ENCODE peak calls at places on chromosomes 4 and X, in eight cellular contexts. One of them, this sample, is unnamed.

GRCh38 chr4:101885574-101885973 is 95.0 kb downstream of the BANK1 start:
- DNase-seq in fibroblast of villous mesenchyme: no peak
- DNase-seq in heart left ventricle: no peak
- DNase-seq in astrocyte of the spinal cord: no peak
- DNase-seq in cardiac fibroblast: peak; percentile 29
- DNase-seq in retinal pigment epithelial cell: no peak
- DNase-seq in upper lobe of left lung: no peak
- DNase-seq in AG04449: no peak
- DNase-seq in this sample: no peak

GRCh38 chr4:135243960-135244561 is 1042.5 kb upstream of the PABPC4L start:
- DNase-seq in fibroblast of villous mesenchyme: peak; percentile 80
- DNase-seq in heart left ventricle: no peak
- DNase-seq in astrocyte of the spinal cord: peak; percentile 28
- DNase-seq in cardiac fibroblast: no peak
- DNase-seq in retinal pigment epithelial cell: no peak
- DNase-seq in upper lobe of left lung: no peak
- DNase-seq in AG04449: no peak
- DNase-seq in this sample: no peak

GRCh38 chr4:153497988-153498967 is 32.1 kb downstream of the TMEM131L start:
- DNase-seq in fibroblast of villous mesenchyme: peak; percentile 51
- DNase-seq in heart left ventricle: peak; percentile 22
- DNase-seq in astrocyte of the spinal cord: peak; percentile 14
- DNase-seq in cardiac fibroblast: peak; percentile 45
- DNase-seq in retinal pigment epithelial cell: no peak
- DNase-seq in upper lobe of left lung: no peak
- DNase-seq in AG04449: peak; percentile 53
- DNase-seq in this sample: no peak

GRCh38 chrX:31092476-31092875 is 20.6 kb upstream of the FTHL17 start:
- DNase-seq in fibroblast of villous mesenchyme: no peak
- DNase-seq in heart left ventricle: no peak
- DNase-seq in astrocyte of the spinal cord: no peak
- DNase-seq in cardiac fibroblast: peak; percentile 36
- DNase-seq in retinal pigment epithelial cell: no peak
- DNase-seq in upper lobe of left lung: no peak
- DNase-seq in AG04449: no peak
- DNase-seq in this sample: no peak

GRCh38 chrX:41481264-41482109 is 34.3 kb downstream of the NYX start:
- DNase-seq in fibroblast of villous mesenchyme: peak; percentile 12
- DNase-seq in heart left ventricle: no peak
- DNase-seq in astrocyte of the spinal cord: no peak
- DNase-seq in cardiac fibroblast: peak; percentile 26
- DNase-seq in retinal pigment epithelial cell: no peak
- DNase-seq in upper lobe of left lung: no peak
- DNase-seq in AG04449: no peak
- DNase-seq in this sample: no peak

GRCh38 chr4:120694973-120695372 is 227.6 kb downstream of the PRDM5 start:
- DNase-seq in fibroblast of villous mesenchyme: peak; percentile 88
- DNase-seq in heart left ventricle: no peak
- DNase-seq in astrocyte of the spinal cord: peak; percentile 74
- DNase-seq in cardiac fibroblast: peak; percentile 75
- DNase-seq in retinal pigment epithelial cell: peak; percentile 90
- DNase-seq in upper lobe of left lung: no peak
- DNase-seq in AG04449: no peak
- DNase-seq in this sample: no peak

GRCh38 chr4:151219091-151219490 is 57.9 kb upstream of the PRSS48 start:
- DNase-seq in fibroblast of villous mesenchyme: no peak
- DNase-seq in heart left ventricle: no peak
- DNase-seq in astrocyte of the spinal cord: no peak
- DNase-seq in cardiac fibroblast: no peak
- DNase-seq in retinal pigment epithelial cell: no peak
- DNase-seq in upper lobe of left lung: no peak
- DNase-seq in AG04449: no peak
- DNase-seq in this sample: no peak

GRCh38 chr4:6892190-6892908 is 17.3 kb upstream of the TBC1D14 start:
- DNase-seq in fibroblast of villous mesenchyme: peak; percentile 69
- DNase-seq in heart left ventricle: no peak
- DNase-seq in astrocyte of the spinal cord: peak; percentile 74
- DNase-seq in cardiac fibroblast: peak; percentile 65
- DNase-seq in retinal pigment epithelial cell: no peak
- DNase-seq in upper lobe of left lung: no peak
- DNase-seq in AG04449: no peak
- DNase-seq in this sample: no peak

GRCh38 chr4:56289934-56290333 is 97.4 kb downstream of the AASDH start:
- DNase-seq in fibroblast of villous mesenchyme: peak; percentile 11
- DNase-seq in heart left ventricle: no peak
- DNase-seq in astrocyte of the spinal cord: peak; percentile 20
- DNase-seq in cardiac fibroblast: no peak
- DNase-seq in retinal pigment epithelial cell: no peak
- DNase-seq in upper lobe of left lung: no peak
- DNase-seq in AG04449: no peak
- DNase-seq in this sample: no peak

GRCh38 chr4:106258145-106259045 is 57.6 kb downstream of the TBCK start:
- DNase-seq in fibroblast of villous mesenchyme: peak; percentile 36
- DNase-seq in heart left ventricle: no peak
- DNase-seq in astrocyte of the spinal cord: peak; percentile 62
- DNase-seq in cardiac fibroblast: peak; percentile 62
- DNase-seq in retinal pigment epithelial cell: no peak
- DNase-seq in upper lobe of left lung: no peak
- DNase-seq in AG04449: peak; percentile 16
- DNase-seq in this sample: no peak

GRCh38 chr4:147733614-147734344 is 1.9 kb downstream of the ARHGAP10 start:
- DNase-seq in fibroblast of villous mesenchyme: peak; percentile 68
- DNase-seq in heart left ventricle: peak; percentile 40
- DNase-seq in astrocyte of the spinal cord: peak; percentile 31
- DNase-seq in cardiac fibroblast: peak; percentile 76
- DNase-seq in retinal pigment epithelial cell: no peak
- DNase-seq in upper lobe of left lung: no peak
- DNase-seq in AG04449: no peak
- DNase-seq in this sample: no peak

DNA sequence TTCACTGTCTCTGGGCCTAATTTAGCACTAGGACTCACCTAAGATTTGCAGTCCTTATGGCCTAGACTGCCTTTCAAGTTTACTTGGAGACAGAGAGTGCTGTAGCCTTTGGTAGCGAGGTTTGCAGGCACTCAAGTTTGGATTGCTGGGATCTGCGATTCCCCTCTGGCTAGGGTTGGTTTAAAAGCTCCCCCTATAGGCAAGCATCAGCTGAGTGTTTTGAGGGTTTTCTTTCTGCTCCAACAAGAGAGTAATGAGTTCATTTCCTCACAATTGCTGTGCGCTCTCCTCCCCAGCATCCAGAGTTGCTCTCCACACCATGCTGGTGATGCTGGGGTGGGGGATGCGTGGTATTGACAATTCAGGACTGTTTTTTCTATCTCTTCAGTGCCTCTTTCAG is 206.9 kb downstream of the GLUD2 start:
- DNase-seq in fibroblast of villous mesenchyme: peak; percentile 0
- DNase-seq in heart left ventricle: no peak
- DNase-seq in astrocyte of the spinal cord: no peak
- DNase-seq in cardiac fibroblast: no peak
- DNase-seq in retinal pigment epithelial cell: no peak
- DNase-seq in upper lobe of left lung: no peak
- DNase-seq in AG04449: no peak
- DNase-seq in this sample: no peak
- TF ChIP-seq CTCF in fibroblast of villous mesenchyme: no peak
- TF ChIP-seq CTCF in heart left ventricle: peak; percentile 14
- TF ChIP-seq CTCF in astrocyte of the spinal cord: peak; percentile 11
- TF ChIP-seq CTCF in cardiac fibroblast: peak; percentile 4
- TF ChIP-seq CTCF in retinal pigment epithelial cell: peak; percentile 28
- TF ChIP-seq CTCF in upper lobe of left lung: no peak
- TF ChIP-seq CTCF in AG04449: no peak
- TF ChIP-seq CTCF in this sample: no peak

GRCh38 chrX:15930585-15930984 is 76.0 kb upstream of the AP1S2 start:
- DNase-seq in fibroblast of villous mesenchyme: peak; percentile 28
- DNase-seq in heart left ventricle: no peak
- DNase-seq in astrocyte of the spinal cord: peak; percentile 62
- DNase-seq in cardiac fibroblast: peak; percentile 66
- DNase-seq in retinal pigment epithelial cell: no peak
- DNase-seq in upper lobe of left lung: no peak
- DNase-seq in AG04449: no peak
- DNase-seq in this sample: no peak
- TF ChIP-seq CTCF in fibroblast of villous mesenchyme: peak; percentile 19
- TF ChIP-seq CTCF in heart left ventricle: peak; percentile 28
- TF ChIP-seq CTCF in astrocyte of the spinal cord: peak; percentile 24
- TF ChIP-seq CTCF in cardiac fibroblast: peak; percentile 32
- TF ChIP-seq CTCF in retinal pigment epithelial cell: peak; percentile 29
- TF ChIP-seq CTCF in upper lobe of left lung: no peak
- TF ChIP-seq CTCF in AG04449: peak; percentile 17
- TF ChIP-seq CTCF in this sample: peak; percentile 81

DNA sequence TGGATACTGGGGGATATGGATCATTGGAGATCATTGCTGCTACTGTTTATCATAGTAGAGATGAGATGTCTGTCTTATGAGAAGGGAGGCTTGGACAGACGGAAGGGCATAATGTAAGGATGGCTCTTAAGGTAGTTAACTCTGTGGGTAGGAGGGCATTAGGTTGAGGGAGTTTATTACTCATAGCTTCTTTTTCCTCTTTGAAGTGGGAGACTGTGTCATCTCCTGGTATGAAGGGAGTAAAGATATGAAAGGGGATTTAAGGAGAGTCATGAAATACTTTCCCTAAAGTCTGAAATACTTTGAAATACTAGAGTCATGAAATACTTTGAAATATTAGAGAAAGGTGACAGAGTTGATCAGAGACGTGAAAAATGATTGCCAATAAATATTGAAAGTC is 255.5 kb upstream of the PITX2 start:
- DNase-seq in fibroblast of villous mesenchyme: no peak
- DNase-seq in heart left ventricle: no peak
- DNase-seq in astrocyte of the spinal cord: no peak
- DNase-seq in cardiac fibroblast: no peak
- DNase-seq in retinal pigment epithelial cell: no peak
- DNase-seq in upper lobe of left lung: no peak
- DNase-seq in AG04449: no peak
- DNase-seq in this sample: no peak
- TF ChIP-seq CTCF in fibroblast of villous mesenchyme: no peak
- TF ChIP-seq CTCF in heart left ventricle: no peak
- TF ChIP-seq CTCF in astrocyte of the spinal cord: no peak
- TF ChIP-seq CTCF in cardiac fibroblast: no peak
- TF ChIP-seq CTCF in retinal pigment epithelial cell: no peak
- TF ChIP-seq CTCF in upper lobe of left lung: no peak
- TF ChIP-seq CTCF in AG04449: no peak
- TF ChIP-seq CTCF in this sample: no peak

DNA sequence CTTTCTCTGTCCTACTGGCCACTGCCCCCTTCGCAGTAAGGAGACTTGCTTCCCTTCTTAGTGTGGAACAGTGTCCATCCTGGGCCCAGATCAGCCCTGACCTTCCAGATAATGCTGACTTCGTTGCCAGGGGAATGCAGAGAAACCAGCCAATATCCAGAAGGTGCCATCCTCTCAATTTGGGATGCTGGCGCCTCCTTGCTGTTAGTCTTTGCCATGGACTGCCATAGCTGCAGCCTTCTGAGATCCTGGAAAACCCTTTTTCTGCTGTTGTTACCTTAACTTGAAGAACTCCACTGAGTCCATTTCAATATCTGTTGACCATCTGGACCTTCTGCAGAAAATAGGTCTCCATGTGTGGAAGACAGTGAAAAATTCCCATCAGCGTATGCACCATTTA is 21.8 kb downstream of the RAI2 start:
- DNase-seq in fibroblast of villous mesenchyme: no peak
- DNase-seq in heart left ventricle: no peak
- DNase-seq in astrocyte of the spinal cord: no peak
- DNase-seq in cardiac fibroblast: no peak
- DNase-seq in retinal pigment epithelial cell: no peak
- DNase-seq in upper lobe of left lung: no peak
- DNase-seq in AG04449: no peak
- DNase-seq in this sample: no peak
- TF ChIP-seq CTCF in fibroblast of villous mesenchyme: no peak
- TF ChIP-seq CTCF in heart left ventricle: no peak
- TF ChIP-seq CTCF in astrocyte of the spinal cord: no peak
- TF ChIP-seq CTCF in cardiac fibroblast: peak; percentile 30
- TF ChIP-seq CTCF in retinal pigment epithelial cell: peak; percentile 12
- TF ChIP-seq CTCF in upper lobe of left lung: no peak
- TF ChIP-seq CTCF in AG04449: no peak
- TF ChIP-seq CTCF in this sample: no peak

GRCh38 chr4:22607382-22607781 is 85.4 kb upstream of the GBA3 start:
- DNase-seq in fibroblast of villous mesenchyme: peak; percentile 42
- DNase-seq in heart left ventricle: peak; percentile 12
- DNase-seq in astrocyte of the spinal cord: peak; percentile 24
- DNase-seq in cardiac fibroblast: peak; percentile 32
- DNase-seq in retinal pigment epithelial cell: no peak
- DNase-seq in upper lobe of left lung: no peak
- DNase-seq in AG04449: no peak
- DNase-seq in this sample: no peak
- TF ChIP-seq CTCF in fibroblast of villous mesenchyme: peak; percentile 72
- TF ChIP-seq CTCF in heart left ventricle: peak; percentile 55
- TF ChIP-seq CTCF in astrocyte of the spinal cord: peak; percentile 56
- TF ChIP-seq CTCF in cardiac fibroblast: peak; percentile 55
- TF ChIP-seq CTCF in retinal pigment epithelial cell: peak; percentile 81
- TF ChIP-seq CTCF in upper lobe of left lung: peak; percentile 39
- TF ChIP-seq CTCF in AG04449: peak; percentile 72
- TF ChIP-seq CTCF in this sample: peak; percentile 72

GRCh38 chr4:52958232-52958631 is 96.1 kb downstream of the RASL11B start:
- DNase-seq in fibroblast of villous mesenchyme: peak; percentile 84
- DNase-seq in heart left ventricle: no peak
- DNase-seq in astrocyte of the spinal cord: peak; percentile 14
- DNase-seq in cardiac fibroblast: no peak
- DNase-seq in retinal pigment epithelial cell: peak; percentile 38
- DNase-seq in upper lobe of left lung: no peak
- DNase-seq in AG04449: no peak
- DNase-seq in this sample: no peak

GRCh38 chr4:52959545-52959944 is 97.4 kb downstream of the RASL11B start:
- DNase-seq in fibroblast of villous mesenchyme: peak; percentile 88
- DNase-seq in heart left ventricle: no peak
- DNase-seq in astrocyte of the spinal cord: peak; percentile 33
- DNase-seq in cardiac fibroblast: peak; percentile 48
- DNase-seq in retinal pigment epithelial cell: no peak
- DNase-seq in upper lobe of left lung: no peak
- DNase-seq in AG04449: peak; percentile 82
- DNase-seq in this sample: no peak

GRCh38 chr4:52956691-52957090 is 94.6 kb downstream of the RASL11B start:
- DNase-seq in fibroblast of villous mesenchyme: peak; percentile 39
- DNase-seq in heart left ventricle: no peak
- DNase-seq in astrocyte of the spinal cord: peak; percentile 10
- DNase-seq in cardiac fibroblast: no peak
- DNase-seq in retinal pigment epithelial cell: no peak
- DNase-seq in upper lobe of left lung: no peak
- DNase-seq in AG04449: no peak
- DNase-seq in this sample: no peak

GRCh38 chr4:52957220-52957686 is 95.1 kb downstream of the RASL11B start:
- DNase-seq in fibroblast of villous mesenchyme: peak; percentile 87
- DNase-seq in heart left ventricle: peak; percentile 26
- DNase-seq in astrocyte of the spinal cord: peak; percentile 41
- DNase-seq in cardiac fibroblast: no peak
- DNase-seq in retinal pigment epithelial cell: no peak
- DNase-seq in upper lobe of left lung: no peak
- DNase-seq in AG04449: no peak
- DNase-seq in this sample: no peak

DNA sequence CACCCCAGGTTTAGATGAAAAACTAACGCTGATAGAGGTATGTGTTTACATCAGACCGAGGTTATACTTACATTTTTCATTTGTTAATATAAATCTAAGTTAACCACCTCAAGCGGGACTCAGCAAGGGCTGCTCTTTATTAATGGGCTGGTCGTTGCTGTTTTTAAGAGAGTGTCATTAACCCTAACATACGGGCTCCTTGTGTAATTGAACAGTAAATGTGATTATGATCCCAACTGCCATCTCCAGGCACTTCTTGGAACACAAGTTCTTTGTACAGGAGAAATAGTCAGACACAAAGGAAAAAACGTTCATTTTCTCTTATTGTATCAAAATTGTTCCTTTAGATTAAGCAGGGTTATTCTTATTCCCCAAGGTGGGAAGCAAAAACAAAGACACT is 95.7 kb downstream of the RASL11B start:
- DNase-seq in fibroblast of villous mesenchyme: peak; percentile 69
- DNase-seq in heart left ventricle: no peak
- DNase-seq in astrocyte of the spinal cord: peak; percentile 18
- DNase-seq in cardiac fibroblast: no peak
- DNase-seq in retinal pigment epithelial cell: no peak
- DNase-seq in upper lobe of left lung: no peak
- DNase-seq in AG04449: no peak
- DNase-seq in this sample: no peak
- TF ChIP-seq CTCF in fibroblast of villous mesenchyme: peak; percentile 10
- TF ChIP-seq CTCF in heart left ventricle: no peak
- TF ChIP-seq CTCF in astrocyte of the spinal cord: no peak
- TF ChIP-seq CTCF in cardiac fibroblast: no peak
- TF ChIP-seq CTCF in retinal pigment epithelial cell: peak; percentile 22
- TF ChIP-seq CTCF in upper lobe of left lung: no peak
- TF ChIP-seq CTCF in AG04449: no peak
- TF ChIP-seq CTCF in this sample: peak; percentile 30